ENCODE peak calls at places on chromosome 22, in seven cellular contexts. L is epithelial cell of esophagus, Z is neural progenitor cell, A is adrenal gland, M is hepatocyte, S is A549, Q is lower lobe of right lung. T is an unnamed sample.

GRCh38 chr22:50694099-50694498 is 21.5 kb downstream of the SHANK3 start:
- DNase-seq in L (peak), Q (no peak), M (no peak), S (no peak), A (no peak), Z (no peak), T (no peak)

GRCh38 chr22:49972163-49973017 is 11.8 kb downstream of the PIM3 start:
- DNase-seq in A (peak), Q (peak), L (no peak), M (peak), Z (no peak), S (no peak), T (no peak)

GRCh38 chr22:29946220-29946619 is 63.2 kb downstream of the MTMR3 start:
- DNase-seq in A (no peak), Q (no peak), Z (no peak), L (no peak), M (no peak), S (no peak), T (no peak)

GRCh38 chr22:50316114-50317065 is 8.9 kb upstream of the PLXNB2 start:
- DNase-seq in Z (no peak), L (no peak), Q (no peak), A (no peak), S (no peak), M (no peak), T (no peak)

GRCh38 chr22:17944205-17944725 is 80.1 kb downstream of the MICAL3 start:
- DNase-seq in M (no peak), L (no peak), A (no peak), Q (no peak), Z (peak), S (no peak), T (no peak)

GRCh38 chr22:48088226-48088625 is 1325.8 kb downstream of the TBC1D22A start:
- DNase-seq in S (no peak), L (no peak), Z (no peak), M (no peak), Q (no peak), A (no peak), T (no peak)

GRCh38 chr22:42931421-42932196 is 74.5 kb upstream of the ARFGAP3 start:
- DNase-seq in Z (no peak), L (no peak), S (no peak), M (no peak), A (no peak), Q (no peak), T (no peak)

GRCh38 chr22:25406510-25407210 is 157.8 kb upstream of the GRK3 start:
- DNase-seq in Q (no peak), A (peak), Z (peak), S (no peak), L (no peak), M (no peak), T (no peak)

GRCh38 chr22:46511391-46512370 is 25.7 kb downstream of the CELSR1 start:
- DNase-seq in S (no peak), Q (no peak), L (no peak), M (peak), A (no peak), Z (no peak), T (no peak)

GRCh38 chr22:46081831-46082210 is 68.5 kb upstream of the PPARA start:
- DNase-seq in A (peak), L (no peak), S (no peak), Q (peak), Z (peak), M (no peak), T (no peak)

GRCh38 chr22:43174941-43175531 is 11.9 kb downstream of the TTLL12 start:
- DNase-seq in S (no peak), Z (no peak), A (no peak), L (peak), Q (no peak), M (no peak), T (no peak)

GRCh38 chr22:29621761-29622526 is 18.5 kb downstream of the NF2 start:
- DNase-seq in Z (no peak), A (no peak), Q (no peak), M (peak), L (peak), S (peak), T (no peak)

GRCh38 chr22:19105867-19106802 is 16.1 kb downstream of the DGCR2 start:
- DNase-seq in Q (no peak), A (no peak), M (no peak), L (no peak), Z (peak), S (no peak), T (no peak)

GRCh38 chr22:37510046-37510445 is 9.2 kb downstream of the CARD10 start:
- DNase-seq in M (no peak), S (no peak), Z (no peak), Q (no peak), L (no peak), A (no peak), T (no peak)

GRCh38 chr22:26174280-26174679 is 5.0 kb downstream of the SEZ6L start:
- DNase-seq in S (peak), M (peak), Z (peak), A (no peak), L (no peak), Q (no peak), T (no peak)

GRCh38 chr22:25497269-25497668 is 67.2 kb upstream of the GRK3 start:
- DNase-seq in A (no peak), M (no peak), L (peak), S (no peak), Q (no peak), Z (no peak), T (no peak)

GRCh38 chr22:36212896-36213295 is 11.3 kb upstream of the APOL4 start:
- DNase-seq in M (no peak), A (no peak), S (no peak), L (no peak), Q (no peak), Z (no peak), T (no peak)

GRCh38 chr22:42364641-42365336 is 67.4 kb downstream of the NFAM1 start:
- DNase-seq in Q (no peak), L (no peak), M (no peak), S (no peak), A (no peak), Z (no peak), T (no peak)

GRCh38 chr22:33811686-33812085 is 108.6 kb downstream of the LARGE1 start:
- DNase-seq in S (no peak), A (peak), L (no peak), Q (no peak), Z (peak), M (peak), T (no peak)

GRCh38 chr22:49011769-49012598 is 815.7 kb downstream of the BRD1 start:
- DNase-seq in Z (no peak), Q (peak), M (no peak), A (peak), L (no peak), S (no peak), T (no peak)

GRCh38 chr22:30228509-30229359 is 17.8 kb downstream of the LIF start:
- DNase-seq in M (no peak), S (peak), A (no peak), L (peak), Q (no peak), Z (no peak), T (no peak)

GRCh38 chr22:19178065-19178658 is 374 bp downstream of the SLC25A1 start:
- DNase-seq in L (peak), Z (peak), Q (peak), S (no peak), A (peak), M (peak), T (no peak)

GRCh38 chr22:38269466-38269865 is 3.3 kb downstream of the TMEM184B start:
- DNase-seq in Q (no peak), S (no peak), Z (no peak), L (no peak), A (no peak), M (no peak), T (no peak)

GRCh38 chr22:46984751-46985506 is 222.5 kb downstream of the TBC1D22A start:
- DNase-seq in L (peak), Q (no peak), A (no peak), Z (no peak), M (no peak), S (no peak), T (no peak)

GRCh38 chr22:42317691-42318547 is 47.5 kb upstream of the TCF20 start:
- DNase-seq in Q (peak), Z (no peak), M (no peak), S (no peak), L (peak), A (no peak), T (no peak)

GRCh38 chr22:33000342-33001280 is 57.6 kb downstream of the SYN3 start:
- DNase-seq in Z (peak), A (peak), S (peak), L (peak), Q (peak), M (peak), T (no peak)

GRCh38 chr22:49229483-49230193 is 598.0 kb downstream of the BRD1 start:
- DNase-seq in Z (no peak), L (no peak), A (no peak), M (no peak), Q (no peak), S (no peak), T (no peak)

GRCh38 chr22:49303781-49304461 is 523.8 kb downstream of the BRD1 start:
- DNase-seq in M (no peak), Z (no peak), Q (no peak), A (no peak), L (no peak), S (no peak), T (no peak)

GRCh38 chr22:49241174-49241851 is 586.4 kb downstream of the BRD1 start:
- DNase-seq in A (no peak), L (no peak), Q (no peak), S (no peak), M (no peak), Z (no peak), T (no peak)

GRCh38 chr22:22111267-22111751 is 128.7 kb upstream of the TOP3B start:
- DNase-seq in S (peak), L (peak), Q (no peak), Z (no peak), A (no peak), M (peak), T (peak)
- H3K4me3 ChIP-seq in S (no peak), L (no peak), Q (no peak), Z (no peak), A (no peak), M (no peak), T (no peak)

GRCh38 chr22:39528681-39529486 is 3.7 kb downstream of the RPS19BP1 start:
- DNase-seq in Z (peak), Q (peak), S (peak), L (peak), M (peak), A (peak), T (peak)

GRCh38 chr22:39530136-39530535 is 2.4 kb downstream of the RPS19BP1 start:
- DNase-seq in Q (peak), Z (no peak), L (no peak), M (no peak), A (no peak), S (no peak), T (no peak)

GRCh38 chr22:39528080-39528661 is 4.4 kb downstream of the RPS19BP1 start:
- DNase-seq in A (no peak), L (no peak), M (no peak), S (no peak), Q (peak), Z (no peak), T (no peak)

GRCh38 chr22:39530692-39531331 is 1.7 kb downstream of the RPS19BP1 start:
- DNase-seq in A (peak), S (no peak), Q (peak), M (peak), L (peak), Z (peak), T (no peak)

DNA sequence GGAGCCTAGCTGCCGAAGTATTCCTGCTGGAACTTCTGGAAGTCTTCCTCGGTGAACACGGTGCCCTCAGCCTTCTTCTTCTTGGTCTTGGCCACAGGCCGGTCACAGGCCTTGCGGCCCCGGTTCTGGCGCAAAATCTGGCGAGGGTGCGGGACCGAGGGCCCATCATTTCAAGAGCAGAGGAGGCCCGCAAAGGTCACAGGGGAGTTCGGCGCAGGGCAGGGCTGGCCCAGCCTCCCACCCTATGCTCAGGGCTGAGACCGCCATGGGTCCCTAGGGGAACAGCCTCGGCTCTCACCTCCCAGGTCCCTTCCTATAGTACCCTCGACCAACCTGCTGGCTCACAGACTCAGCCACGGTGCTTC is 3.1 kb downstream of the RPS19BP1 start:
- DNase-seq in L (no peak), M (no peak), Z (no peak), A (no peak), S (no peak), Q (no peak), T (no peak)
- TF ChIP-seq CTCF in L (no peak), M (no peak), Z (no peak), A (no peak), S (no peak), Q (peak), T (no peak)

DNA sequence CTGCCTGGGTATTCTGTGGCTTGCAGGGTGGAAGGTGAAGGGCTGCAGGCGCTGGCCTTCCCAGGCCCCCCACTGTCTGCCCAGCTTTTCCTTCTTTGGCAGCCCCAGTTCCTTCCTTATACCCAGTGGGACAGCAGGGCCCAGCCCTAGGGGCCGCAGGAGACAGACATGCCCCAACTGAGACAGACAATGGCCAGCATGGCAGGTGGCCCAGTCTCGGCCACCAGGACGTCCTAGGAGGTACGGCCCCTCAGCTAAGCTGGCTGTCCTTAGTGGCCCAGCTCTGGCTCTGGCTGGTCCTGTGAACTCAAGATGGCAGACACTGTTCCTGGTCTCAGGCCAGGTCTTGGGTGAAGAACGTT is 35.9 kb downstream of the RTN4R start:
- DNase-seq in A (no peak), Q (no peak), S (no peak), L (no peak), Z (no peak), M (no peak), T (no peak)
- H3K4me3 ChIP-seq in A (no peak), Q (no peak), S (no peak), L (no peak), Z (no peak), M (no peak), T (no peak)

DNA sequence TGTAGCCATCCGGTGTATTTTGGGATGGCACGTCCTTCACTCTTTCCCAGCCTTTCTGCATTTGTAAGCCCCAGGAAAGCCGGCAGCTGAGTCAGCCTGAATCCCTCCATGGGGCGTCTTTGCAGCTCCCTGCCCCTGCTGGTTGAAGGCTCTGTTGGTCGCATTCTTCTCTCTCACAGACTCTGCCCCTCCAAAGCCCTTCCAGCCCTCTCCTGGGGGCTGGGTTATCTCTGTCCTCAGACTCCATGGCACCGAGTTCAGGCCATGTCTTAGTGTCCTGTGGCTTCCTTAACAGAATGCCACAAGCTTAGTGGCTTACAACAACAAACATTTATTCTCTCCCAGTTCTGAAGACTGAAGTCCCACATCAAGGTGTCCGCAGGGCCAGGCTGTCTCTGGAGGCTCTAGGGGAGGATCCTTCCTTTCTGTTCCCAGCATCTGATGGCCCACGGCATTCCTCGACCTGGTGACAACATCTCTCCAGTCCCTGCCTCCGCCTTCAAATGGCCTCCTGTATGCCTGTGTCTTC is 62.2 kb downstream of the BCR start:
- DNase-seq in S (no peak), Q (no peak), Z (peak), L (peak), M (peak), A (peak), T (no peak)
- TF ChIP-seq CTCF in S (no peak), Q (no peak), Z (no peak), L (peak), M (no peak), A (no peak), T (no peak)

GRCh38 chr22:31630331-31631329 is 31.4 kb downstream of the PISD start:
- DNase-seq in Q (peak), A (peak), L (peak), M (peak), Z (peak), S (peak), T (no peak)

GRCh38 chr22:31629741-31630184 is 32.3 kb downstream of the PISD start:
- DNase-seq in A (no peak), Q (no peak), S (no peak), L (no peak), M (no peak), Z (no peak), T (no peak)

GRCh38 chr22:31628362-31628761 is 33.7 kb downstream of the PISD start:
- DNase-seq in Z (no peak), M (no peak), Q (peak), L (no peak), A (no peak), S (no peak), T (no peak)

GRCh38 chr22:31628969-31629723 is 32.9 kb downstream of the PISD start:
- DNase-seq in S (no peak), A (no peak), M (no peak), L (no peak), Z (no peak), Q (peak), T (no peak)

GRCh38 chr22:31631381-31631780 is 30.6 kb downstream of the PISD start:
- DNase-seq in S (no peak), Z (no peak), M (no peak), Q (no peak), L (no peak), A (no peak), T (no peak)
- H3K4me3 ChIP-seq in S (no peak), Z (peak), M (no peak), Q (peak), L (peak), A (peak), T (peak)

GRCh38 chr22:44355688-44356070 is 42.9 kb upstream of the SHISAL1 start:
- DNase-seq in Q (peak), L (no peak), S (no peak), M (no peak), Z (no peak), A (peak), T (no peak)
- TF ChIP-seq CTCF in Q (no peak), L (no peak), S (no peak), M (no peak), Z (no peak), A (no peak), T (no peak)

DNA sequence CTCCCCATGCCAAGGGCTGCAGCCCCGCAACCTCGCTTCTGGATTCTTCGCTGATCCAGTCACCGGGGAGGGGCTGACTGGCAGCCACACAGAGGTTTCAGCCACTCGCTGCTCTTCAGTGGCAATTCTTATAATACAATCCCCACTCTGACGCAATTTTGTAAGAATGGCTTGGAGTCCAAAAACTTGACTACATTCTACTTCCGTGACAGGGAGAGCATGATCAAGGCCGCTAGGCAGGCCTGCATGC is 14.9 kb downstream of the PPM1F start:
- DNase-seq in Z (no peak), A (no peak), L (peak), S (no peak), Q (no peak), M (no peak), T (no peak)
- H3K4me3 ChIP-seq in Z (peak), A (peak), L (no peak), S (peak), Q (peak), M (no peak), T (no peak)

DNA sequence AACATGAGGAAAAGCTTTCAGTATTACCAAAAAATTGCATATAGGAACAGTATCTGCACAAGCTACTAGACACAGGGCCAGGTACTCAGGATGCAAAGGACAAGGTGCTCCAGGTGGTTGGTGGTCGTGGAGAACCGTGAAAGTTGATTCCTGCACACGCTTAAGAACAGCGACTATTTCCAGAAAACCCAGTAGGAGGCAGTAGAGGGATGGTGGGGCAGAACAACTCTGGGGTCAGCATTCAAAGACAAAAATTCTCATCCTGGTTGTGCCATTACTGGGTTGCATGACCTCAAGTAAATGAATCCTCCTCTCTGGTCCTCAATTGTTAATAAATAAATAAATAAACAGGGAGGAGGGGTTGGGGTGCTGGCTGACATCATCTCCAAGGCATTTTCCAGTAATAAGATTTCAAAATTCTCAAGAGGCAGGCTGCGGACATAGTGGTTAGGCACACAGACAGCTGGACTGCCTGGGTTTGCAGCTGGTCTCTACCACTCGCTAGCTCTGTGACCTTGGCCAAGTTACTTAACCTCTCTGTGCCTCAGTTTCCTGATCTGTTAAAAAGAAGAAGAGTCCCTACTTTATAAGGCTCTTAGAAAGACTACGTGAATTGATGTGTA is 89.6 kb downstream of the ISX start:
- DNase-seq in S (no peak), M (no peak), Q (no peak), Z (peak), L (no peak), A (no peak), T (no peak)
- TF ChIP-seq CTCF in S (no peak), M (no peak), Q (no peak), Z (no peak), L (no peak), A (no peak), T (peak)

DNA sequence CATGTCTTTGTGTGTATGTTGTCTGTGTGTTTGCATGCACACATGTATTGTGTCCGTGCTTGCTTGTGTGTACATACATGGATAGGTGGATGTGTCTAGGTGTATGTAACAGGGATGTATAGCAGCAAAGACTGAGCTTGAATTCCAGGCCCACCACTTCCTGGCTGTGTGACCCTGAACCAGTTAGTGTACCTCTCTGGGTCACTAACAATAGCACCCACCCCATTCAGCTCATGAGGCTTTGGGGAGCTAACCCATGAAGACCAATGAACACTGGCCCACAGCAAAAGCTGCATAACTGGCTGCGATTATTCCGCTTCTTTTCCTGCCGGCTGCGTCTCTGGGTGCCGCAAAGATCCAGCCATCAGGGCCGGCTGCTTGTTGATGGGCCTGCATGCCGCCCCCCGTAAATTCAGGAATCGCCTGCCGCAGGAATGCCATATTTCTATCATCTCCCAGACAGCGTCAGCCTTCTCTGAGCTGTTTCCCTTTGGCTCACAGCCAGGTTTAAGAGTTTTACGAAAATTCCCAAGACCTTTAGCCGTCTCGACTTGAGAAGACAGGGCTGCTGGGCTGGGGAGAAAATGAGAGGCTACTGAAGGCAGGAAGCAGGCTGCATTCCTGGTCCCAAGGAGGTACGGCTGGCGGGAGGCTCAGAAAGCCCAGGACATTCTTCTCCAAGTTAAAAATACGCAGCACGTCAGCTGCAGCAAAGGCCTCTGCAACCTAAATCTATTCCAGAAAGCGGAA is 224.6 kb downstream of the MN1 start:
- DNase-seq in S (no peak), M (peak), L (peak), Z (no peak), Q (no peak), A (no peak), T (no peak)
- H3K4me3 ChIP-seq in S (no peak), M (no peak), L (no peak), Z (no peak), Q (no peak), A (no peak), T (no peak)

T was measured in GM12864.